ENCODE peak calls at places on chromosomes 12 and 14, in nine cellular contexts. M is pancreas; H is Right ventricle myocardium superior; Q is heart right ventricle; A is activated CD8-positive, alpha-beta memory T cell treated with anti-CD3 and anti-CD28 coated beads, Interleukin-2, amount 10 ng/mL, durations not matched to agents 7 days and 5 days; F is right lobe of liver; E is body of pancreas; O is activated T-cell treated with anti-CD3 and anti-CD28 coated beads, Interleukin-2, amount 50 U/mL, for 4 hours; C is activated naive CD4-positive, alpha-beta T cell treated with anti-CD3 and anti-CD28 coated beads, Interleukin-2, amount 50 U/mL, for 72 hours. N is an unnamed sample.

GRCh38 chr14:32694795-32695449 is 243.8 kb upstream of the NPAS3 start:
- ATAC-seq in M (no peak), H (no peak), Q (no peak), A (no peak), F (no peak), E (no peak), O (no peak), C (no peak), N (peak)

GRCh38 chr12:69534389-69534822 is 50.9 kb upstream of the CCT2 start:
- ATAC-seq in M (peak), H (peak), Q (peak), A (peak), F (peak), E (peak), O (peak), C (peak), N (peak)

GRCh38 chr14:74551431-74551830 is 57.9 kb downstream of the ISCA2 start:
- ATAC-seq in M (no peak), H (no peak), Q (no peak), A (no peak), F (no peak), E (no peak), O (no peak), C (no peak), N (no peak)

GRCh38 chr12:116434155-116435065 is 124.8 kb upstream of the MAP1LC3B2 start:
- ATAC-seq in M (peak), H (peak), Q (peak), A (no peak), F (peak), E (peak), O (no peak), C (no peak), N (no peak)

GRCh38 chr14:101183376-101184103 is 280.0 kb upstream of the RTL1 start:
- ATAC-seq in M (peak), H (no peak), Q (no peak), A (no peak), F (no peak), E (no peak), O (no peak), C (no peak), N (no peak)

GRCh38 chr12:47824198-47824597 is 4.5 kb upstream of the HDAC7 start:
- ATAC-seq in M (no peak), H (no peak), Q (no peak), A (no peak), F (no peak), E (no peak), O (no peak), C (peak), N (no peak)

GRCh38 chr14:53187921-53188463 is 34.9 kb upstream of the DDHD1 start:
- ATAC-seq in M (no peak), H (no peak), Q (no peak), A (no peak), F (no peak), E (no peak), O (no peak), C (no peak), N (no peak)

GRCh38 chr12:127677537-127678131 is 589.3 kb upstream of the TMEM132C start:
- ATAC-seq in M (peak), H (peak), Q (peak), A (no peak), F (peak), E (no peak), O (no peak), C (no peak), N (no peak)

GRCh38 chr14:105531088-105531957 is 4.9 kb downstream of the TMEM121 start:
- ATAC-seq in M (no peak), H (no peak), Q (no peak), A (no peak), F (no peak), E (no peak), O (no peak), C (no peak), N (no peak)

GRCh38 chr14:91924871-91925726 is 22.4 kb downstream of the FBLN5 start:
- ATAC-seq in M (no peak), H (peak), Q (peak), A (no peak), F (no peak), E (no peak), O (no peak), C (no peak), N (no peak)

GRCh38 chr12:76896274-76896673 is 17.5 kb upstream of the CSRP2 start:
- ATAC-seq in M (no peak), H (no peak), Q (no peak), A (no peak), F (no peak), E (no peak), O (no peak), C (no peak), N (no peak)

GRCh38 chr14:104872469-104873341 is 7.6 kb downstream of the CEP170B start:
- ATAC-seq in M (peak), H (peak), Q (peak), A (no peak), F (peak), E (no peak), O (no peak), C (peak), N (no peak)

GRCh38 chr12:68798880-68799229 is 9.1 kb upstream of the MDM2 start:
- ATAC-seq in M (no peak), H (no peak), Q (no peak), A (no peak), F (no peak), E (no peak), O (no peak), C (no peak), N (no peak)

GRCh38 chr12:120783197-120783596 is 57.6 kb downstream of the ACADS start:
- ATAC-seq in M (no peak), H (no peak), Q (peak), A (peak), F (peak), E (no peak), O (peak), C (peak), N (peak)

GRCh38 chr12:115813256-115813655 is 464.2 kb downstream of the MED13L start:
- ATAC-seq in M (no peak), H (no peak), Q (no peak), A (no peak), F (no peak), E (no peak), O (no peak), C (no peak), N (no peak)

N was measured in activated CD4-positive, CD25-positive, alpha-beta regulatory T cell treated with anti-CD3 and anti-CD28 coated beads, Interleukin-2, amount 50 U/mL, for 24 hours.